ENCODE peak calls at places on chromosomes 11 and 22, in ten cellular contexts. One of them, this sample, is unnamed.

GRCh38 chr11:76263657-76264056 is 57.4 kb upstream of the WNT11 start:
- DNase-seq in progenitor cell of endocrine pancreas: no peak
- DNase-seq in activated CD4-positive, alpha-beta T cell treated with anti-CD3 and anti-CD28 coated beads for 24 hours: no peak
- DNase-seq in activated naive CD8-positive, alpha-beta T cell treated with anti-CD3 and anti-CD28 coated beads, Interleukin-2, amount 10 ng/mL, durations not matched to agents 7 days and 5 days: no peak
- DNase-seq in left cardiac atrium: no peak
- DNase-seq in adipocyte: no peak
- DNase-seq in AG10803: no peak
- DNase-seq in choroid plexus epithelial cell: no peak
- DNase-seq in stimulated activated CD4-positive, alpha-beta T cell treated with anti-CD3 and anti-CD28 coated beads, Interleukin-12 subunit alpha, Interleukin-12 subunit beta, amount 100 ng/mL, for 48 hours: no peak
- DNase-seq in fibroblast of lung: no peak
- DNase-seq in this sample: no peak

GRCh38 chr22:46150615-46151423 is 493 bp downstream of the PPARA start:
- DNase-seq in adipocyte: peak; percentile 57
- DNase-seq in activated naive CD8-positive, alpha-beta T cell treated with anti-CD3 and anti-CD28 coated beads, Interleukin-2, amount 10 ng/mL, durations not matched to agents 7 days and 5 days: peak; percentile 75
- DNase-seq in left cardiac atrium: peak; percentile 55
- DNase-seq in stimulated activated CD4-positive, alpha-beta T cell treated with anti-CD3 and anti-CD28 coated beads, Interleukin-12 subunit alpha, Interleukin-12 subunit beta, amount 100 ng/mL, for 48 hours: peak; percentile 31
- DNase-seq in fibroblast of lung: no peak
- DNase-seq in choroid plexus epithelial cell: no peak
- DNase-seq in AG10803: no peak
- DNase-seq in progenitor cell of endocrine pancreas: peak; percentile 41
- DNase-seq in activated CD4-positive, alpha-beta T cell treated with anti-CD3 and anti-CD28 coated beads for 24 hours: peak; percentile 15
- DNase-seq in this sample: no peak

GRCh38 chr22:29491012-29491411 is 11.0 kb downstream of the NEFH start:
- DNase-seq in progenitor cell of endocrine pancreas: no peak
- DNase-seq in activated CD4-positive, alpha-beta T cell treated with anti-CD3 and anti-CD28 coated beads for 24 hours: no peak
- DNase-seq in left cardiac atrium: no peak
- DNase-seq in choroid plexus epithelial cell: no peak
- DNase-seq in activated naive CD8-positive, alpha-beta T cell treated with anti-CD3 and anti-CD28 coated beads, Interleukin-2, amount 10 ng/mL, durations not matched to agents 7 days and 5 days: no peak
- DNase-seq in stimulated activated CD4-positive, alpha-beta T cell treated with anti-CD3 and anti-CD28 coated beads, Interleukin-12 subunit alpha, Interleukin-12 subunit beta, amount 100 ng/mL, for 48 hours: no peak
- DNase-seq in fibroblast of lung: no peak
- DNase-seq in AG10803: no peak
- DNase-seq in adipocyte: no peak
- DNase-seq in this sample: no peak

GRCh38 chr22:22463855-22464540 is 44.5 kb downstream of the ZNF280B start:
- DNase-seq in progenitor cell of endocrine pancreas: peak; percentile 58
- DNase-seq in AG10803: peak; percentile 55
- DNase-seq in choroid plexus epithelial cell: peak; percentile 77
- DNase-seq in stimulated activated CD4-positive, alpha-beta T cell treated with anti-CD3 and anti-CD28 coated beads, Interleukin-12 subunit alpha, Interleukin-12 subunit beta, amount 100 ng/mL, for 48 hours: peak; percentile 26
- DNase-seq in activated CD4-positive, alpha-beta T cell treated with anti-CD3 and anti-CD28 coated beads for 24 hours: peak; percentile 51
- DNase-seq in activated naive CD8-positive, alpha-beta T cell treated with anti-CD3 and anti-CD28 coated beads, Interleukin-2, amount 10 ng/mL, durations not matched to agents 7 days and 5 days: no peak
- DNase-seq in adipocyte: peak; percentile 85
- DNase-seq in fibroblast of lung: peak; percentile 40
- DNase-seq in left cardiac atrium: peak; percentile 31
- DNase-seq in this sample: peak; percentile 60

GRCh38 chr11:129768356-129768755 is 47.3 kb upstream of the TMEM45B start:
- DNase-seq in adipocyte: no peak
- DNase-seq in progenitor cell of endocrine pancreas: no peak
- DNase-seq in left cardiac atrium: no peak
- DNase-seq in activated naive CD8-positive, alpha-beta T cell treated with anti-CD3 and anti-CD28 coated beads, Interleukin-2, amount 10 ng/mL, durations not matched to agents 7 days and 5 days: no peak
- DNase-seq in AG10803: no peak
- DNase-seq in activated CD4-positive, alpha-beta T cell treated with anti-CD3 and anti-CD28 coated beads for 24 hours: no peak
- DNase-seq in stimulated activated CD4-positive, alpha-beta T cell treated with anti-CD3 and anti-CD28 coated beads, Interleukin-12 subunit alpha, Interleukin-12 subunit beta, amount 100 ng/mL, for 48 hours: no peak
- DNase-seq in fibroblast of lung: peak; percentile 7
- DNase-seq in choroid plexus epithelial cell: peak; percentile 34
- DNase-seq in this sample: no peak

GRCh38 chr11:16612801-16613400 is 125.5 kb upstream of the C11orf58 start:
- DNase-seq in adipocyte: peak; percentile 40
- DNase-seq in choroid plexus epithelial cell: no peak
- DNase-seq in fibroblast of lung: peak; percentile 11
- DNase-seq in stimulated activated CD4-positive, alpha-beta T cell treated with anti-CD3 and anti-CD28 coated beads, Interleukin-12 subunit alpha, Interleukin-12 subunit beta, amount 100 ng/mL, for 48 hours: no peak
- DNase-seq in AG10803: no peak
- DNase-seq in activated naive CD8-positive, alpha-beta T cell treated with anti-CD3 and anti-CD28 coated beads, Interleukin-2, amount 10 ng/mL, durations not matched to agents 7 days and 5 days: no peak
- DNase-seq in left cardiac atrium: no peak
- DNase-seq in activated CD4-positive, alpha-beta T cell treated with anti-CD3 and anti-CD28 coated beads for 24 hours: no peak
- DNase-seq in progenitor cell of endocrine pancreas: no peak
- DNase-seq in this sample: no peak

GRCh38 chr11:65112551-65113360 is 1.1 kb downstream of the TM7SF2 start:
- DNase-seq in adipocyte: peak; percentile 72
- DNase-seq in activated naive CD8-positive, alpha-beta T cell treated with anti-CD3 and anti-CD28 coated beads, Interleukin-2, amount 10 ng/mL, durations not matched to agents 7 days and 5 days: peak; percentile 93
- DNase-seq in choroid plexus epithelial cell: peak; percentile 48
- DNase-seq in fibroblast of lung: peak; percentile 20
- DNase-seq in left cardiac atrium: no peak
- DNase-seq in progenitor cell of endocrine pancreas: peak; percentile 65
- DNase-seq in stimulated activated CD4-positive, alpha-beta T cell treated with anti-CD3 and anti-CD28 coated beads, Interleukin-12 subunit alpha, Interleukin-12 subunit beta, amount 100 ng/mL, for 48 hours: peak; percentile 72
- DNase-seq in activated CD4-positive, alpha-beta T cell treated with anti-CD3 and anti-CD28 coated beads for 24 hours: peak; percentile 61
- DNase-seq in AG10803: no peak
- DNase-seq in this sample: peak; percentile 40

GRCh38 chr11:95832763-95833162 is 42.5 kb downstream of the CEP57 start:
- DNase-seq in progenitor cell of endocrine pancreas: no peak
- DNase-seq in activated naive CD8-positive, alpha-beta T cell treated with anti-CD3 and anti-CD28 coated beads, Interleukin-2, amount 10 ng/mL, durations not matched to agents 7 days and 5 days: no peak
- DNase-seq in stimulated activated CD4-positive, alpha-beta T cell treated with anti-CD3 and anti-CD28 coated beads, Interleukin-12 subunit alpha, Interleukin-12 subunit beta, amount 100 ng/mL, for 48 hours: no peak
- DNase-seq in left cardiac atrium: no peak
- DNase-seq in AG10803: peak; percentile 16
- DNase-seq in activated CD4-positive, alpha-beta T cell treated with anti-CD3 and anti-CD28 coated beads for 24 hours: no peak
- DNase-seq in choroid plexus epithelial cell: peak; percentile 75
- DNase-seq in adipocyte: no peak
- DNase-seq in fibroblast of lung: peak; percentile 88
- DNase-seq in this sample: no peak

GRCh38 chr22:24315367-24315781 is 44.7 kb downstream of the SPECC1L start:
- DNase-seq in adipocyte: no peak
- DNase-seq in AG10803: no peak
- DNase-seq in left cardiac atrium: no peak
- DNase-seq in stimulated activated CD4-positive, alpha-beta T cell treated with anti-CD3 and anti-CD28 coated beads, Interleukin-12 subunit alpha, Interleukin-12 subunit beta, amount 100 ng/mL, for 48 hours: no peak
- DNase-seq in progenitor cell of endocrine pancreas: no peak
- DNase-seq in fibroblast of lung: peak; percentile 48
- DNase-seq in choroid plexus epithelial cell: peak; percentile 68
- DNase-seq in activated CD4-positive, alpha-beta T cell treated with anti-CD3 and anti-CD28 coated beads for 24 hours: no peak
- DNase-seq in activated naive CD8-positive, alpha-beta T cell treated with anti-CD3 and anti-CD28 coated beads, Interleukin-2, amount 10 ng/mL, durations not matched to agents 7 days and 5 days: no peak
- DNase-seq in this sample: no peak

GRCh38 chr11:36564376-36565032 is 3.3 kb upstream of the RAG1 start:
- DNase-seq in activated naive CD8-positive, alpha-beta T cell treated with anti-CD3 and anti-CD28 coated beads, Interleukin-2, amount 10 ng/mL, durations not matched to agents 7 days and 5 days: no peak
- DNase-seq in fibroblast of lung: peak; percentile 46
- DNase-seq in choroid plexus epithelial cell: peak; percentile 80
- DNase-seq in adipocyte: peak; percentile 89
- DNase-seq in stimulated activated CD4-positive, alpha-beta T cell treated with anti-CD3 and anti-CD28 coated beads, Interleukin-12 subunit alpha, Interleukin-12 subunit beta, amount 100 ng/mL, for 48 hours: peak; percentile 11
- DNase-seq in progenitor cell of endocrine pancreas: peak; percentile 18
- DNase-seq in activated CD4-positive, alpha-beta T cell treated with anti-CD3 and anti-CD28 coated beads for 24 hours: peak; percentile 5
- DNase-seq in left cardiac atrium: peak; percentile 38
- DNase-seq in AG10803: peak; percentile 59
- DNase-seq in this sample: peak; percentile 54

GRCh38 chr11:118306556-118306955 is 2.0 kb downstream of the CD3E start:
- DNase-seq in stimulated activated CD4-positive, alpha-beta T cell treated with anti-CD3 and anti-CD28 coated beads, Interleukin-12 subunit alpha, Interleukin-12 subunit beta, amount 100 ng/mL, for 48 hours: no peak
- DNase-seq in choroid plexus epithelial cell: no peak
- DNase-seq in adipocyte: no peak
- DNase-seq in left cardiac atrium: no peak
- DNase-seq in fibroblast of lung: peak; percentile 13
- DNase-seq in progenitor cell of endocrine pancreas: no peak
- DNase-seq in AG10803: no peak
- DNase-seq in activated CD4-positive, alpha-beta T cell treated with anti-CD3 and anti-CD28 coated beads for 24 hours: peak; percentile 27
- DNase-seq in activated naive CD8-positive, alpha-beta T cell treated with anti-CD3 and anti-CD28 coated beads, Interleukin-2, amount 10 ng/mL, durations not matched to agents 7 days and 5 days: no peak
- DNase-seq in this sample: no peak

GRCh38 chr11:13012037-13012693 is 3.0 kb downstream of the RASSF10 start:
- DNase-seq in left cardiac atrium: peak; percentile 60
- DNase-seq in fibroblast of lung: peak; percentile 13
- DNase-seq in activated CD4-positive, alpha-beta T cell treated with anti-CD3 and anti-CD28 coated beads for 24 hours: no peak
- DNase-seq in adipocyte: no peak
- DNase-seq in AG10803: no peak
- DNase-seq in progenitor cell of endocrine pancreas: peak; percentile 11
- DNase-seq in choroid plexus epithelial cell: no peak
- DNase-seq in stimulated activated CD4-positive, alpha-beta T cell treated with anti-CD3 and anti-CD28 coated beads, Interleukin-12 subunit alpha, Interleukin-12 subunit beta, amount 100 ng/mL, for 48 hours: no peak
- DNase-seq in activated naive CD8-positive, alpha-beta T cell treated with anti-CD3 and anti-CD28 coated beads, Interleukin-2, amount 10 ng/mL, durations not matched to agents 7 days and 5 days: no peak
- DNase-seq in this sample: no peak

GRCh38 chr11:108672113-108672512 is 7.2 kb downstream of the DDX10 start:
- DNase-seq in adipocyte: peak; percentile 53
- DNase-seq in stimulated activated CD4-positive, alpha-beta T cell treated with anti-CD3 and anti-CD28 coated beads, Interleukin-12 subunit alpha, Interleukin-12 subunit beta, amount 100 ng/mL, for 48 hours: no peak
- DNase-seq in progenitor cell of endocrine pancreas: no peak
- DNase-seq in fibroblast of lung: peak; percentile 78
- DNase-seq in AG10803: peak; percentile 52
- DNase-seq in left cardiac atrium: peak; percentile 51
- DNase-seq in choroid plexus epithelial cell: peak; percentile 88
- DNase-seq in activated naive CD8-positive, alpha-beta T cell treated with anti-CD3 and anti-CD28 coated beads, Interleukin-2, amount 10 ng/mL, durations not matched to agents 7 days and 5 days: no peak
- DNase-seq in activated CD4-positive, alpha-beta T cell treated with anti-CD3 and anti-CD28 coated beads for 24 hours: no peak
- DNase-seq in this sample: no peak

GRCh38 chr11:110763249-110764011 is 51.2 kb upstream of the ARHGAP20 start:
- DNase-seq in choroid plexus epithelial cell: peak; percentile 92
- DNase-seq in adipocyte: peak; percentile 75
- DNase-seq in activated naive CD8-positive, alpha-beta T cell treated with anti-CD3 and anti-CD28 coated beads, Interleukin-2, amount 10 ng/mL, durations not matched to agents 7 days and 5 days: no peak
- DNase-seq in fibroblast of lung: peak; percentile 78
- DNase-seq in stimulated activated CD4-positive, alpha-beta T cell treated with anti-CD3 and anti-CD28 coated beads, Interleukin-12 subunit alpha, Interleukin-12 subunit beta, amount 100 ng/mL, for 48 hours: no peak
- DNase-seq in left cardiac atrium: no peak
- DNase-seq in AG10803: peak; percentile 57
- DNase-seq in activated CD4-positive, alpha-beta T cell treated with anti-CD3 and anti-CD28 coated beads for 24 hours: no peak
- DNase-seq in progenitor cell of endocrine pancreas: no peak
- DNase-seq in this sample: no peak

GRCh38 chr22:35437038-35437437 is 37.1 kb downstream of the MCM5 start:
- DNase-seq in activated naive CD8-positive, alpha-beta T cell treated with anti-CD3 and anti-CD28 coated beads, Interleukin-2, amount 10 ng/mL, durations not matched to agents 7 days and 5 days: no peak
- DNase-seq in progenitor cell of endocrine pancreas: no peak
- DNase-seq in AG10803: no peak
- DNase-seq in fibroblast of lung: no peak
- DNase-seq in adipocyte: no peak
- DNase-seq in activated CD4-positive, alpha-beta T cell treated with anti-CD3 and anti-CD28 coated beads for 24 hours: no peak
- DNase-seq in stimulated activated CD4-positive, alpha-beta T cell treated with anti-CD3 and anti-CD28 coated beads, Interleukin-12 subunit alpha, Interleukin-12 subunit beta, amount 100 ng/mL, for 48 hours: peak; percentile 10
- DNase-seq in left cardiac atrium: no peak
- DNase-seq in choroid plexus epithelial cell: no peak
- DNase-seq in this sample: peak; percentile 7

GRCh38 chr11:117187007-117187406 is 8.5 kb downstream of the SIDT2 start:
- DNase-seq in activated naive CD8-positive, alpha-beta T cell treated with anti-CD3 and anti-CD28 coated beads, Interleukin-2, amount 10 ng/mL, durations not matched to agents 7 days and 5 days: peak; percentile 5
- DNase-seq in stimulated activated CD4-positive, alpha-beta T cell treated with anti-CD3 and anti-CD28 coated beads, Interleukin-12 subunit alpha, Interleukin-12 subunit beta, amount 100 ng/mL, for 48 hours: no peak
- DNase-seq in AG10803: no peak
- DNase-seq in fibroblast of lung: no peak
- DNase-seq in progenitor cell of endocrine pancreas: no peak
- DNase-seq in choroid plexus epithelial cell: no peak
- DNase-seq in adipocyte: no peak
- DNase-seq in activated CD4-positive, alpha-beta T cell treated with anti-CD3 and anti-CD28 coated beads for 24 hours: no peak
- DNase-seq in left cardiac atrium: peak; percentile 11
- DNase-seq in this sample: no peak

GRCh38 chr22:36162127-36163034 is 1.8 kb upstream of the APOL3 start:
- DNase-seq in choroid plexus epithelial cell: no peak
- DNase-seq in fibroblast of lung: peak; percentile 22
- DNase-seq in adipocyte: no peak
- DNase-seq in AG10803: no peak
- DNase-seq in left cardiac atrium: no peak
- DNase-seq in progenitor cell of endocrine pancreas: no peak
- DNase-seq in activated naive CD8-positive, alpha-beta T cell treated with anti-CD3 and anti-CD28 coated beads, Interleukin-2, amount 10 ng/mL, durations not matched to agents 7 days and 5 days: no peak
- DNase-seq in stimulated activated CD4-positive, alpha-beta T cell treated with anti-CD3 and anti-CD28 coated beads, Interleukin-12 subunit alpha, Interleukin-12 subunit beta, amount 100 ng/mL, for 48 hours: no peak
- DNase-seq in activated CD4-positive, alpha-beta T cell treated with anti-CD3 and anti-CD28 coated beads for 24 hours: no peak
- DNase-seq in this sample: no peak

GRCh38 chr11:48081151-48082010 is 101.0 kb downstream of the PTPRJ start:
- DNase-seq in adipocyte: peak; percentile 35
- DNase-seq in activated CD4-positive, alpha-beta T cell treated with anti-CD3 and anti-CD28 coated beads for 24 hours: no peak
- DNase-seq in activated naive CD8-positive, alpha-beta T cell treated with anti-CD3 and anti-CD28 coated beads, Interleukin-2, amount 10 ng/mL, durations not matched to agents 7 days and 5 days: no peak
- DNase-seq in fibroblast of lung: peak; percentile 92
- DNase-seq in AG10803: peak; percentile 93
- DNase-seq in stimulated activated CD4-positive, alpha-beta T cell treated with anti-CD3 and anti-CD28 coated beads, Interleukin-12 subunit alpha, Interleukin-12 subunit beta, amount 100 ng/mL, for 48 hours: no peak
- DNase-seq in left cardiac atrium: peak; percentile 79
- DNase-seq in progenitor cell of endocrine pancreas: no peak
- DNase-seq in choroid plexus epithelial cell: peak; percentile 78
- DNase-seq in this sample: peak; percentile 84

GRCh38 chr22:17785185-17786184 is 11.2 kb upstream of the BID start:
- DNase-seq in progenitor cell of endocrine pancreas: no peak
- DNase-seq in AG10803: peak; percentile 44
- DNase-seq in choroid plexus epithelial cell: peak; percentile 33
- DNase-seq in left cardiac atrium: peak; percentile 59
- DNase-seq in adipocyte: peak; percentile 22
- DNase-seq in stimulated activated CD4-positive, alpha-beta T cell treated with anti-CD3 and anti-CD28 coated beads, Interleukin-12 subunit alpha, Interleukin-12 subunit beta, amount 100 ng/mL, for 48 hours: peak; percentile 72
- DNase-seq in fibroblast of lung: no peak
- DNase-seq in activated CD4-positive, alpha-beta T cell treated with anti-CD3 and anti-CD28 coated beads for 24 hours: peak; percentile 70
- DNase-seq in activated naive CD8-positive, alpha-beta T cell treated with anti-CD3 and anti-CD28 coated beads, Interleukin-2, amount 10 ng/mL, durations not matched to agents 7 days and 5 days: peak; percentile 79
- DNase-seq in this sample: peak; percentile 44

GRCh38 chr11:833114-833791 is 501 bp downstream of the CD151 start:
- DNase-seq in activated CD4-positive, alpha-beta T cell treated with anti-CD3 and anti-CD28 coated beads for 24 hours: no peak
- DNase-seq in choroid plexus epithelial cell: peak; percentile 42
- DNase-seq in AG10803: peak; percentile 43
- DNase-seq in left cardiac atrium: peak; percentile 77
- DNase-seq in stimulated activated CD4-positive, alpha-beta T cell treated with anti-CD3 and anti-CD28 coated beads, Interleukin-12 subunit alpha, Interleukin-12 subunit beta, amount 100 ng/mL, for 48 hours: no peak
- DNase-seq in progenitor cell of endocrine pancreas: peak; percentile 44
- DNase-seq in fibroblast of lung: no peak
- DNase-seq in activated naive CD8-positive, alpha-beta T cell treated with anti-CD3 and anti-CD28 coated beads, Interleukin-2, amount 10 ng/mL, durations not matched to agents 7 days and 5 days: peak; percentile 71
- DNase-seq in adipocyte: peak; percentile 78
- DNase-seq in this sample: no peak

GRCh38 chr11:19723572-19724342 is 11.1 kb downstream of the NAV2 start:
- DNase-seq in adipocyte: peak; percentile 53
- DNase-seq in fibroblast of lung: peak; percentile 64
- DNase-seq in progenitor cell of endocrine pancreas: no peak
- DNase-seq in stimulated activated CD4-positive, alpha-beta T cell treated with anti-CD3 and anti-CD28 coated beads, Interleukin-12 subunit alpha, Interleukin-12 subunit beta, amount 100 ng/mL, for 48 hours: no peak
- DNase-seq in AG10803: peak; percentile 72
- DNase-seq in activated naive CD8-positive, alpha-beta T cell treated with anti-CD3 and anti-CD28 coated beads, Interleukin-2, amount 10 ng/mL, durations not matched to agents 7 days and 5 days: peak; percentile 50
- DNase-seq in left cardiac atrium: peak; percentile 29
- DNase-seq in activated CD4-positive, alpha-beta T cell treated with anti-CD3 and anti-CD28 coated beads for 24 hours: no peak
- DNase-seq in choroid plexus epithelial cell: peak; percentile 57
- DNase-seq in this sample: no peak

GRCh38 chr11:33000181-33000580 is 15.5 kb upstream of the DEPDC7 start:
- DNase-seq in adipocyte: peak; percentile 85
- DNase-seq in left cardiac atrium: no peak
- DNase-seq in stimulated activated CD4-positive, alpha-beta T cell treated with anti-CD3 and anti-CD28 coated beads, Interleukin-12 subunit alpha, Interleukin-12 subunit beta, amount 100 ng/mL, for 48 hours: no peak
- DNase-seq in activated CD4-positive, alpha-beta T cell treated with anti-CD3 and anti-CD28 coated beads for 24 hours: no peak
- DNase-seq in progenitor cell of endocrine pancreas: no peak
- DNase-seq in fibroblast of lung: peak; percentile 90
- DNase-seq in activated naive CD8-positive, alpha-beta T cell treated with anti-CD3 and anti-CD28 coated beads, Interleukin-2, amount 10 ng/mL, durations not matched to agents 7 days and 5 days: no peak
- DNase-seq in choroid plexus epithelial cell: peak; percentile 94
- DNase-seq in AG10803: peak; percentile 92
- DNase-seq in this sample: no peak

GRCh38 chr11:7927635-7928034 is 3.4 kb downstream of the OR10A6 start:
- DNase-seq in choroid plexus epithelial cell: peak; percentile 38
- DNase-seq in activated CD4-positive, alpha-beta T cell treated with anti-CD3 and anti-CD28 coated beads for 24 hours: no peak
- DNase-seq in AG10803: no peak
- DNase-seq in activated naive CD8-positive, alpha-beta T cell treated with anti-CD3 and anti-CD28 coated beads, Interleukin-2, amount 10 ng/mL, durations not matched to agents 7 days and 5 days: no peak
- DNase-seq in stimulated activated CD4-positive, alpha-beta T cell treated with anti-CD3 and anti-CD28 coated beads, Interleukin-12 subunit alpha, Interleukin-12 subunit beta, amount 100 ng/mL, for 48 hours: no peak
- DNase-seq in fibroblast of lung: no peak
- DNase-seq in adipocyte: no peak
- DNase-seq in progenitor cell of endocrine pancreas: no peak
- DNase-seq in left cardiac atrium: no peak
- DNase-seq in this sample: no peak

GRCh38 chr22:41526802-41527799 is 17.2 kb downstream of the POLR3H start:
- DNase-seq in choroid plexus epithelial cell: peak; percentile 49
- DNase-seq in activated CD4-positive, alpha-beta T cell treated with anti-CD3 and anti-CD28 coated beads for 24 hours: peak; percentile 51
- DNase-seq in AG10803: peak; percentile 37
- DNase-seq in stimulated activated CD4-positive, alpha-beta T cell treated with anti-CD3 and anti-CD28 coated beads, Interleukin-12 subunit alpha, Interleukin-12 subunit beta, amount 100 ng/mL, for 48 hours: peak; percentile 41
- DNase-seq in fibroblast of lung: no peak
- DNase-seq in adipocyte: peak; percentile 59
- DNase-seq in left cardiac atrium: no peak
- DNase-seq in activated naive CD8-positive, alpha-beta T cell treated with anti-CD3 and anti-CD28 coated beads, Interleukin-2, amount 10 ng/mL, durations not matched to agents 7 days and 5 days: peak; percentile 80
- DNase-seq in progenitor cell of endocrine pancreas: no peak
- DNase-seq in this sample: no peak

GRCh38 chr22:44247346-44247745 is 65.4 kb downstream of the SHISAL1 start:
- DNase-seq in activated naive CD8-positive, alpha-beta T cell treated with anti-CD3 and anti-CD28 coated beads, Interleukin-2, amount 10 ng/mL, durations not matched to agents 7 days and 5 days: peak; percentile 19
- DNase-seq in adipocyte: no peak
- DNase-seq in progenitor cell of endocrine pancreas: no peak
- DNase-seq in left cardiac atrium: no peak
- DNase-seq in AG10803: no peak
- DNase-seq in choroid plexus epithelial cell: no peak
- DNase-seq in fibroblast of lung: no peak
- DNase-seq in activated CD4-positive, alpha-beta T cell treated with anti-CD3 and anti-CD28 coated beads for 24 hours: no peak
- DNase-seq in stimulated activated CD4-positive, alpha-beta T cell treated with anti-CD3 and anti-CD28 coated beads, Interleukin-12 subunit alpha, Interleukin-12 subunit beta, amount 100 ng/mL, for 48 hours: no peak
- DNase-seq in this sample: no peak

GRCh38 chr11:79406376-79406775 is 34.5 kb downstream of the TENM4 start:
- DNase-seq in activated CD4-positive, alpha-beta T cell treated with anti-CD3 and anti-CD28 coated beads for 24 hours: no peak
- DNase-seq in stimulated activated CD4-positive, alpha-beta T cell treated with anti-CD3 and anti-CD28 coated beads, Interleukin-12 subunit alpha, Interleukin-12 subunit beta, amount 100 ng/mL, for 48 hours: no peak
- DNase-seq in adipocyte: no peak
- DNase-seq in progenitor cell of endocrine pancreas: no peak
- DNase-seq in left cardiac atrium: no peak
- DNase-seq in choroid plexus epithelial cell: no peak
- DNase-seq in AG10803: no peak
- DNase-seq in fibroblast of lung: no peak
- DNase-seq in activated naive CD8-positive, alpha-beta T cell treated with anti-CD3 and anti-CD28 coated beads, Interleukin-2, amount 10 ng/mL, durations not matched to agents 7 days and 5 days: no peak
- DNase-seq in this sample: no peak

GRCh38 chr11:129861702-129862107 is 33.7 kb downstream of the NFRKB start:
- DNase-seq in adipocyte: peak; percentile 84
- DNase-seq in progenitor cell of endocrine pancreas: peak; percentile 37
- DNase-seq in choroid plexus epithelial cell: peak; percentile 96
- DNase-seq in fibroblast of lung: peak; percentile 97
- DNase-seq in activated naive CD8-positive, alpha-beta T cell treated with anti-CD3 and anti-CD28 coated beads, Interleukin-2, amount 10 ng/mL, durations not matched to agents 7 days and 5 days: no peak
- DNase-seq in stimulated activated CD4-positive, alpha-beta T cell treated with anti-CD3 and anti-CD28 coated beads, Interleukin-12 subunit alpha, Interleukin-12 subunit beta, amount 100 ng/mL, for 48 hours: no peak
- DNase-seq in left cardiac atrium: peak; percentile 54
- DNase-seq in AG10803: peak; percentile 93
- DNase-seq in activated CD4-positive, alpha-beta T cell treated with anti-CD3 and anti-CD28 coated beads for 24 hours: no peak
- DNase-seq in this sample: peak; percentile 94

GRCh38 chr11:117229411-117229810 is 2.5 kb downstream of the PCSK7 start:
- DNase-seq in left cardiac atrium: no peak
- DNase-seq in activated naive CD8-positive, alpha-beta T cell treated with anti-CD3 and anti-CD28 coated beads, Interleukin-2, amount 10 ng/mL, durations not matched to agents 7 days and 5 days: no peak
- DNase-seq in progenitor cell of endocrine pancreas: no peak
- DNase-seq in AG10803: no peak
- DNase-seq in choroid plexus epithelial cell: no peak
- DNase-seq in adipocyte: no peak
- DNase-seq in fibroblast of lung: no peak
- DNase-seq in stimulated activated CD4-positive, alpha-beta T cell treated with anti-CD3 and anti-CD28 coated beads, Interleukin-12 subunit alpha, Interleukin-12 subunit beta, amount 100 ng/mL, for 48 hours: no peak
- DNase-seq in activated CD4-positive, alpha-beta T cell treated with anti-CD3 and anti-CD28 coated beads for 24 hours: no peak
- DNase-seq in this sample: no peak

This sample was measured in ACHN.